ENCODE peak calls at places on chromosomes 2 and 18, in nine cellular contexts. One of them, this sample, is unnamed.

GRCh38 chr18:62101236-62101635 is 85.6 kb downstream of the PIGN start:
- DNase-seq in left lung: no peak
- DNase-seq in progenitor cell of endocrine pancreas: no peak
- DNase-seq in uterus: no peak
- DNase-seq in cardiac muscle cell: peak
- DNase-seq in AG09319: peak
- DNase-seq in cardiac fibroblast: peak
- DNase-seq in fibroblast of lung: peak
- DNase-seq in upper lobe of left lung: no peak
- DNase-seq in this sample: no peak

GRCh38 chr2:159807183-159808037 is 9.4 kb upstream of the CD302 start:
- DNase-seq in left lung: no peak
- DNase-seq in upper lobe of left lung: no peak
- DNase-seq in cardiac fibroblast: peak
- DNase-seq in fibroblast of lung: peak
- DNase-seq in progenitor cell of endocrine pancreas: peak
- DNase-seq in uterus: peak
- DNase-seq in cardiac muscle cell: peak
- DNase-seq in AG09319: no peak
- DNase-seq in this sample: peak

GRCh38 chr2:30622452-30622851 is 175.4 kb downstream of the LCLAT1 start:
- DNase-seq in left lung: peak
- DNase-seq in fibroblast of lung: no peak
- DNase-seq in progenitor cell of endocrine pancreas: no peak
- DNase-seq in cardiac fibroblast: no peak
- DNase-seq in upper lobe of left lung: peak
- DNase-seq in AG09319: no peak
- DNase-seq in cardiac muscle cell: no peak
- DNase-seq in uterus: no peak
- DNase-seq in this sample: no peak

GRCh38 chr2:39603436-39603835 is 62.3 kb upstream of the TMEM178A start:
- DNase-seq in uterus: no peak
- DNase-seq in upper lobe of left lung: no peak
- DNase-seq in AG09319: no peak
- DNase-seq in fibroblast of lung: peak
- DNase-seq in cardiac fibroblast: peak
- DNase-seq in cardiac muscle cell: peak
- DNase-seq in left lung: no peak
- DNase-seq in progenitor cell of endocrine pancreas: no peak
- DNase-seq in this sample: no peak

GRCh38 chr2:236353594-236353942 is 89.4 kb upstream of the ASB18 start:
- DNase-seq in left lung: no peak
- DNase-seq in AG09319: no peak
- DNase-seq in upper lobe of left lung: no peak
- DNase-seq in progenitor cell of endocrine pancreas: no peak
- DNase-seq in uterus: no peak
- DNase-seq in fibroblast of lung: no peak
- DNase-seq in cardiac fibroblast: no peak
- DNase-seq in cardiac muscle cell: no peak
- DNase-seq in this sample: no peak

GRCh38 chr18:74897971-74898657 is 300.4 kb downstream of the ZNF407 start:
- DNase-seq in fibroblast of lung: peak
- DNase-seq in cardiac fibroblast: peak
- DNase-seq in left lung: no peak
- DNase-seq in progenitor cell of endocrine pancreas: no peak
- DNase-seq in cardiac muscle cell: peak
- DNase-seq in upper lobe of left lung: no peak
- DNase-seq in AG09319: no peak
- DNase-seq in uterus: no peak
- DNase-seq in this sample: no peak

GRCh38 chr2:98084869-98085238 is 2.1 kb upstream of the VWA3B start:
- DNase-seq in progenitor cell of endocrine pancreas: no peak
- DNase-seq in upper lobe of left lung: no peak
- DNase-seq in cardiac fibroblast: no peak
- DNase-seq in left lung: no peak
- DNase-seq in AG09319: no peak
- DNase-seq in fibroblast of lung: no peak
- DNase-seq in uterus: no peak
- DNase-seq in cardiac muscle cell: no peak
- DNase-seq in this sample: no peak

GRCh38 chr2:72984172-72984671 is 66.9 kb downstream of the EMX1 start:
- DNase-seq in upper lobe of left lung: no peak
- DNase-seq in left lung: no peak
- DNase-seq in fibroblast of lung: peak
- DNase-seq in uterus: no peak
- DNase-seq in progenitor cell of endocrine pancreas: no peak
- DNase-seq in AG09319: no peak
- DNase-seq in cardiac fibroblast: peak
- DNase-seq in cardiac muscle cell: peak
- DNase-seq in this sample: no peak

GRCh38 chr2:64700133-64700809 is 46.6 kb upstream of the SERTAD2 start:
- DNase-seq in progenitor cell of endocrine pancreas: no peak
- DNase-seq in uterus: no peak
- DNase-seq in AG09319: no peak
- DNase-seq in upper lobe of left lung: no peak
- DNase-seq in fibroblast of lung: peak
- DNase-seq in left lung: no peak
- DNase-seq in cardiac muscle cell: peak
- DNase-seq in cardiac fibroblast: peak
- DNase-seq in this sample: no peak

GRCh38 chr2:64698068-64698645 is 44.4 kb upstream of the SERTAD2 start:
- DNase-seq in cardiac muscle cell: no peak
- DNase-seq in fibroblast of lung: no peak
- DNase-seq in left lung: no peak
- DNase-seq in AG09319: no peak
- DNase-seq in cardiac fibroblast: no peak
- DNase-seq in progenitor cell of endocrine pancreas: no peak
- DNase-seq in uterus: no peak
- DNase-seq in upper lobe of left lung: no peak
- DNase-seq in this sample: no peak

GRCh38 chr2:64697286-64698023 is 43.7 kb upstream of the SERTAD2 start:
- DNase-seq in upper lobe of left lung: no peak
- DNase-seq in uterus: no peak
- DNase-seq in left lung: no peak
- DNase-seq in cardiac muscle cell: peak
- DNase-seq in cardiac fibroblast: peak
- DNase-seq in fibroblast of lung: peak
- DNase-seq in progenitor cell of endocrine pancreas: no peak
- DNase-seq in AG09319: no peak
- DNase-seq in this sample: no peak

GRCh38 chr2:64698668-64699444 is 45.1 kb upstream of the SERTAD2 start:
- DNase-seq in fibroblast of lung: peak
- DNase-seq in cardiac fibroblast: peak
- DNase-seq in progenitor cell of endocrine pancreas: no peak
- DNase-seq in AG09319: peak
- DNase-seq in left lung: no peak
- DNase-seq in cardiac muscle cell: peak
- DNase-seq in uterus: no peak
- DNase-seq in upper lobe of left lung: no peak
- DNase-seq in this sample: no peak

DNA sequence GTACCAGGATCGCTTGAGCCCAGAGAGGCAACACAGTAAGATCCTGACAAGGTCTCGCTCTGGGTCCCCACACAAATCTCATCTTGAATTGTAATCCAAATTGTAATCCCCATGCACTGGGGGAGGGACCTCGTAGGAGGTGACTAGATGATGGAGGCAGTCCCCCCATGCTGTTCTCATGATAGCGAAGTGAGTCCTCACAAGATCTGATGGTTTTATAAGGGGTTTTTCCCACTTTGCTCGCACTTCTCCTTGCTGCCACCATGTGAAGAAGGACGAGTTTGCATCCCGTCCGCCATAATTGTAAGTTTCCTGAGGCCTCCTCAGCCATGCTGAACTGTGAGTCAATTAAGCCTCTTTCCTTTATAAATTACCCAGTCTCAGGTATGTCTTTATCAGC is 46.0 kb upstream of the SERTAD2 start:
- DNase-seq in fibroblast of lung: no peak
- DNase-seq in progenitor cell of endocrine pancreas: no peak
- DNase-seq in uterus: no peak
- DNase-seq in AG09319: no peak
- DNase-seq in cardiac muscle cell: no peak
- DNase-seq in upper lobe of left lung: no peak
- DNase-seq in left lung: no peak
- DNase-seq in cardiac fibroblast: no peak
- DNase-seq in this sample: no peak
- TF ChIP-seq CTCF in fibroblast of lung: no peak
- TF ChIP-seq CTCF in progenitor cell of endocrine pancreas: no peak
- TF ChIP-seq CTCF in uterus: no peak
- TF ChIP-seq CTCF in AG09319: no peak
- TF ChIP-seq CTCF in cardiac muscle cell: no peak
- TF ChIP-seq CTCF in upper lobe of left lung: no peak
- TF ChIP-seq CTCF in left lung: no peak
- TF ChIP-seq CTCF in cardiac fibroblast: no peak
- TF ChIP-seq CTCF in this sample: peak

DNA sequence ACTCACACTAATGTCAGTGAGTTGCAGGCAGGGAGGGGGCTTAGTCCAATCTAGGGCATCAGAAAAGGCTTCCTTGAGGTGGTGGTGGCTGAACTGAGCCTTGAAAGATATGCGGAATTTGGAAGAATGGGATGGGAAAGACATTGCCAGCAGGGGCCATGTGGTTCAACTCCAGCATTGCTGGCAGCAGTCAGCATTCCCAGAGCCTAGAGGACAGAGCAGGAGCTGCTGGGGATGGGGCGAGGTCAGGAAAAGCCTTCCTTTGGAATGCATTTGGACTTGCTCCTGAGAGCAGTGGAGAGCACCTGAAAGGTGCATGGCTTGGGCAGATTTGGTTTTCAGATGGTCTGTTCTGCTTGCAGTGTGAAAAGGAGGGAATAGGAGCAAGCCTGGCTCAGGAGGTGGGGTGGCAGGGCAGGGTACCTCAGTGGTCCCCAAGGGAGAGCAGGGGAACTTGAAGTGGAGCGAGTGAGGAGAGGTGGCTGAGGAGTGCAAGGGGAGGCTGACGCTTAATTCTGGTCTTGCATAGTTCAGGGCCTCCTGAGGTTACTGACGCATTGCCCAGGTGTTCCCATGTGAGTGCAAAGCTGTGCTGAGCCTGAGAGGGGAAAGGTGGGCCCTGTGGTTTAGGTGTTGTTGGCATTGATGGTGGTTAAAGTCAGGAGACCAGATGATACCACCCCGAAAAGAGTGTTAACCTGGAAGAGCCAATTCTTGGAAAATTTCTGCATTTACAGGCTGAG is 112.1 kb upstream of the MGAT5 start:
- DNase-seq in progenitor cell of endocrine pancreas: no peak
- DNase-seq in cardiac muscle cell: no peak
- DNase-seq in left lung: no peak
- DNase-seq in upper lobe of left lung: no peak
- DNase-seq in cardiac fibroblast: no peak
- DNase-seq in uterus: no peak
- DNase-seq in AG09319: no peak
- DNase-seq in fibroblast of lung: no peak
- DNase-seq in this sample: no peak
- TF ChIP-seq CTCF in progenitor cell of endocrine pancreas: no peak
- TF ChIP-seq CTCF in cardiac muscle cell: no peak
- TF ChIP-seq CTCF in left lung: no peak
- TF ChIP-seq CTCF in upper lobe of left lung: no peak
- TF ChIP-seq CTCF in cardiac fibroblast: no peak
- TF ChIP-seq CTCF in uterus: no peak
- TF ChIP-seq CTCF in AG09319: no peak
- TF ChIP-seq CTCF in fibroblast of lung: no peak
- TF ChIP-seq CTCF in this sample: no peak

DNA sequence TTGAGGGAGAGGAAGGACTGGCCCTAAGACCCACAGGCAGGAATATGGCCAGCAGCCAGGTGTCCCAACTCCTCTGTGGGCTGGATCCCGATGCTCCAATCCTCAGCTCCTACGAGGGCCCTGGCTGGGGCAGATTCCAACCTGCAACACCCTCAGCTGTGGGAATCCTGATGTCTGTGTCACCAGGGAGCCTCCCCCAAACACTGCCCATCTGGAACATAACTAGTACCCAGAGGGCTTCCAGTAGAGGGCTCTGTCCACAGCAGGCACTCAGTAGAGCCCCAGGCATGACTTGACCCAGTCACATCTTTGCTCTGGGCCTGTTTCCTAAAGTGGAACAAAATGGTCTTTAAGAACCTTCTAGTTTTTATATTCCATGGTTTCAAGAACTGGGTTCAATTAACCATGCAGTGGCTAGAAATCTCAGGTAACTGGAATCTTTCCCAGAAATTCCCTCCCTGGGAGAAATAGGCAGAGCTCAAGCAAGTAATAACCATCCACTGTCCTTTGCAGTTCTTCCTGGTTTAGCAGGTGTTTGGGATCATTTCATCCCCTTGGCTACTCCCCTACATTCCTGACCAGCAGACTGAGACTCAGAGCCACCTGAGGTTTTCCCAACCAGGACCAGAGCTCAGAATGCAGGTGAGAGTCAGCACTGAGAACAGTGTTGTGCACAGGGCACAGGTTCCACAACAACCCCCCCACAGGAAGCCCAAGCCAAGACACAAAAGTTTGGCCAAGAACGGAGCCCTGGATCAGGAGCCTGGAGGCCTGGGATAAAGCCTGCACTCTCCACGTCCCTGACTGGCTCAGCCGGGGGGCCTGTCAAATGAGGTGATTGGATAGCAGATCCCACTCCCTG is 20.8 kb upstream of the LOXHD1 start:
- DNase-seq in progenitor cell of endocrine pancreas: no peak
- DNase-seq in left lung: no peak
- DNase-seq in upper lobe of left lung: no peak
- DNase-seq in cardiac fibroblast: peak
- DNase-seq in fibroblast of lung: peak
- DNase-seq in uterus: no peak
- DNase-seq in AG09319: no peak
- DNase-seq in cardiac muscle cell: no peak
- DNase-seq in this sample: no peak
- TF ChIP-seq CTCF in progenitor cell of endocrine pancreas: no peak
- TF ChIP-seq CTCF in left lung: no peak
- TF ChIP-seq CTCF in upper lobe of left lung: no peak
- TF ChIP-seq CTCF in cardiac fibroblast: no peak
- TF ChIP-seq CTCF in fibroblast of lung: no peak
- TF ChIP-seq CTCF in uterus: no peak
- TF ChIP-seq CTCF in AG09319: peak
- TF ChIP-seq CTCF in cardiac muscle cell: no peak
- TF ChIP-seq CTCF in this sample: no peak

GRCh38 chr2:218471982-218472381 is 53.1 kb downstream of the VIL1 start:
- DNase-seq in AG09319: no peak
- DNase-seq in left lung: no peak
- DNase-seq in fibroblast of lung: no peak
- DNase-seq in cardiac fibroblast: no peak
- DNase-seq in progenitor cell of endocrine pancreas: no peak
- DNase-seq in uterus: no peak
- DNase-seq in upper lobe of left lung: peak
- DNase-seq in cardiac muscle cell: no peak
- DNase-seq in this sample: peak

GRCh38 chr2:218470454-218470853 is 51.5 kb downstream of the VIL1 start:
- DNase-seq in progenitor cell of endocrine pancreas: no peak
- DNase-seq in fibroblast of lung: no peak
- DNase-seq in AG09319: no peak
- DNase-seq in cardiac fibroblast: no peak
- DNase-seq in cardiac muscle cell: no peak
- DNase-seq in uterus: no peak
- DNase-seq in left lung: no peak
- DNase-seq in upper lobe of left lung: no peak
- DNase-seq in this sample: peak

GRCh38 chr2:218471070-218471469 is 52.1 kb downstream of the VIL1 start:
- DNase-seq in AG09319: no peak
- DNase-seq in left lung: no peak
- DNase-seq in upper lobe of left lung: no peak
- DNase-seq in cardiac fibroblast: no peak
- DNase-seq in fibroblast of lung: no peak
- DNase-seq in progenitor cell of endocrine pancreas: no peak
- DNase-seq in uterus: no peak
- DNase-seq in cardiac muscle cell: no peak
- DNase-seq in this sample: no peak

DNA sequence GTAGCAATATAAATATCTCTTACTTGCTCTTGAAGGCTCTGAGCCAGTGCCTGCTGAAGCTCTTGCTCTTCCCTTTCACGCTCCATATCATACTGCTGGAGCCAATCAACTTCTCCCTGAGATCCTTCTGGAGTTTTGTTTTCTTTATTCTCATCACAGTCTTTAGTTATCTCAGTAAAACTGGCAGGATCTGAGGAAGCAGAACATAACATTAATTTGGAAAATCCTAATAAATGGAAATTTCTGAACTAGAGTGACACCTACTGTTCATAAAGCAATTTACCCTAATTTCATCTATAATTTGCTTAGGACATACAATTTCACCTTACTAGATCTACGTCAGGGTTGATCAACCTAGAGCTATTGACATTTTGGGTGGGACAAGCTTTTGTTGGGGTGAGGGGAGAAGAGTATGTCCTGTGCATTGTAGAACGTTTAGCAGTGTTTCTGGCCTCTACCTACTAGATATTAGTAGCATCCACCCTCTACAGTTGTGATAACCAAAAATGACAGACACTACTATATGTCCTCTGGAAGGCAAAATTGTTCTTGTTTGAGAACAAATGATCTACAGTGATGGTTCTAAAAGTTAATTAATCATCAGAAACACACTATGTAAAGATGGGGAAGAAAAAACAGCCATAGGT is 47.2 kb downstream of the VIL1 start:
- DNase-seq in AG09319: peak
- DNase-seq in fibroblast of lung: peak
- DNase-seq in cardiac fibroblast: peak
- DNase-seq in progenitor cell of endocrine pancreas: no peak
- DNase-seq in uterus: no peak
- DNase-seq in cardiac muscle cell: peak
- DNase-seq in upper lobe of left lung: no peak
- DNase-seq in left lung: no peak
- DNase-seq in this sample: peak
- TF ChIP-seq CTCF in AG09319: peak
- TF ChIP-seq CTCF in fibroblast of lung: no peak
- TF ChIP-seq CTCF in cardiac fibroblast: peak
- TF ChIP-seq CTCF in progenitor cell of endocrine pancreas: peak
- TF ChIP-seq CTCF in uterus: peak
- TF ChIP-seq CTCF in cardiac muscle cell: peak
- TF ChIP-seq CTCF in upper lobe of left lung: peak
- TF ChIP-seq CTCF in left lung: peak
- TF ChIP-seq CTCF in this sample: peak